ENCODE peak calls at places on chromosome 20, in seven cellular contexts. E is epithelial cell of esophagus, C is neural crest cell, I is colonic mucosa, P is A549, K is choroid plexus epithelial cell, G is GM20000. Q is an unnamed sample.
A peak's percentile ranks its signal among the peaks of the same experiment; 100 is the strongest.

GRCh38 chr20:14696937-14697336 is 359.5 kb upstream of the FLRT3 start:
- DNase-seq in E (no peak), C (no peak), I (no peak), P (no peak), K (no peak), G (no peak), Q (no peak)

GRCh38 chr20:15616626-15617025 is 956.6 kb downstream of the KIF16B start:
- DNase-seq in E (no peak), C (no peak), I (no peak), P (no peak), K (no peak), G (no peak), Q (no peak)

GRCh38 chr20:63538204-63539091 is 1.3 kb upstream of the PTK6 start:
- DNase-seq in E (peak; percentile 75), C (no peak), I (peak; percentile 95), P (peak; percentile 95), K (peak; percentile 27), G (no peak), Q (peak; percentile 61)

GRCh38 chr20:61695741-61696140 is 369.9 kb downstream of the TAF4 start:
- DNase-seq in E (no peak), C (no peak), I (no peak), P (no peak), K (no peak), G (no peak), Q (no peak)

GRCh38 chr20:48879609-48880008 is 41.9 kb upstream of the ARFGEF2 start:
- DNase-seq in E (peak; percentile 7), C (no peak), I (no peak), P (no peak), K (peak; percentile 35), G (no peak), Q (no peak)

GRCh38 chr20:23258747-23259121 is 91.9 kb upstream of the NXT1 start:
- DNase-seq in E (no peak), C (no peak), I (no peak), P (no peak), K (no peak), G (no peak), Q (no peak)

GRCh38 chr20:48066256-48066655 is 281.0 kb upstream of the SULF2 start:
- DNase-seq in E (peak; percentile 54), C (no peak), I (no peak), P (no peak), K (peak; percentile 97), G (no peak), Q (no peak)

GRCh38 chr20:63183422-63184146 is 32.3 kb downstream of the YTHDF1 start:
- DNase-seq in E (peak; percentile 57), C (peak; percentile 46), I (peak; percentile 37), P (peak; percentile 61), K (peak; percentile 39), G (peak; percentile 85), Q (peak; percentile 75)

GRCh38 chr20:2118783-2119182 is 17.2 kb downstream of the STK35 start:
- DNase-seq in E (peak; percentile 83), C (no peak), I (no peak), P (no peak), K (no peak), G (no peak), Q (peak; percentile 28)

GRCh38 chr20:51631011-51631950 is 88.8 kb upstream of the NFATC2 start:
- DNase-seq in E (peak; percentile 91), C (no peak), I (peak; percentile 24), P (peak; percentile 93), K (peak; percentile 99), G (peak; percentile 40), Q (peak; percentile 70)

GRCh38 chr20:47019106-47019824 is 124.6 kb downstream of the EYA2 start:
- DNase-seq in E (no peak), C (no peak), I (no peak), P (no peak), K (peak; percentile 50), G (no peak), Q (no peak)

GRCh38 chr20:5397418-5397817 is 80.7 kb upstream of the PROKR2 start:
- DNase-seq in E (peak; percentile 8), C (no peak), I (no peak), P (no peak), K (no peak), G (no peak), Q (no peak)

GRCh38 chr20:62723351-62723750 is 14.7 kb downstream of the NTSR1 start:
- DNase-seq in E (no peak), C (no peak), I (no peak), P (no peak), K (no peak), G (no peak), Q (no peak)

GRCh38 chr20:31945319-31945718 is 6.5 kb downstream of the PDRG1 start:
- DNase-seq in E (no peak), C (no peak), I (no peak), P (no peak), K (no peak), G (no peak), Q (no peak)

GRCh38 chr20:59597240-59597639 is 7.1 kb upstream of the PHACTR3 start:
- DNase-seq in E (no peak), C (no peak), I (no peak), P (no peak), K (no peak), G (no peak), Q (no peak)

GRCh38 chr20:20051767-20052073 is 546 bp downstream of the CRNKL1 start:
- DNase-seq in E (no peak), C (no peak), I (no peak), P (no peak), K (peak; percentile 5), G (no peak), Q (no peak)

GRCh38 chr20:20052074-20052970 is at the start of the genes CFAP61 and CRNKL1:
- DNase-seq in E (peak; percentile 97), C (peak; percentile 96), I (peak; percentile 98), P (peak; percentile 97), K (peak; percentile 98), G (peak; percentile 90), Q (peak; percentile 97)
- TF ChIP-seq CTCF in E (no peak), C (no peak), I (no peak), P (no peak), K (no peak), G (no peak), Q (no peak)

GRCh38 chr20:54713727-54714126 is 238.3 kb downstream of the DOK5 start:
- DNase-seq in E (no peak), C (no peak), I (no peak), P (no peak), K (no peak), G (no peak), Q (no peak)

GRCh38 chr20:54708229-54708628 is 232.8 kb downstream of the DOK5 start:
- DNase-seq in E (no peak), C (no peak), I (no peak), P (no peak), K (no peak), G (no peak), Q (no peak)

GRCh38 chr20:54706581-54706980 is 231.2 kb downstream of the DOK5 start:
- DNase-seq in E (no peak), C (no peak), I (no peak), P (no peak), K (no peak), G (no peak), Q (no peak)

GRCh38 chr20:54714817-54715216 is 239.4 kb downstream of the DOK5 start:
- DNase-seq in E (no peak), C (no peak), I (no peak), P (no peak), K (no peak), G (no peak), Q (no peak)

DNA sequence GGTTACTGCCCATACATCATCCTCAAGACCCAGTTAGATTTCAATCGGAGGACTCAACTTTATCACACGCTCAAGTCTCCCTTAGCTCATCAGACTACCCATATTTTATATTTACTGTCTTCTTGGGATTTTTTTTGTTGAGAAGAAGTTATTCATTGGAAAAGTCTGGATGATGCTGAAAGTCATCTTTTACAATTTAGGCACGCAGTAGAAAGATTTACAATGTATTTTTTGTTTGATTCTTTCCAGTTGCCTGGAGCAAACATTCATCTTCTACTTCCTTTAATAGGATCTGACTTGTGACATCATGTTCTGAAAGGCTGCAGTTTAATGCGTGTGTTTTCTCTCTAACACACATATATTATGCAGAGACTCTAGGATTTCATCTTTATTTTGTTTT is 235.7 kb downstream of the DOK5 start:
- DNase-seq in E (no peak), C (no peak), I (no peak), P (no peak), K (no peak), G (no peak), Q (no peak)
- TF ChIP-seq CTCF in E (no peak), C (no peak), I (no peak), P (no peak), K (no peak), G (no peak), Q (no peak)

GRCh38 chr20:56755201-56755600 is 126.1 kb downstream of the TFAP2C start:
- DNase-seq in E (no peak), C (no peak), I (no peak), P (no peak), K (no peak), G (no peak), Q (no peak)
- TF ChIP-seq CTCF in E (no peak), C (no peak), I (no peak), P (no peak), K (no peak), G (no peak), Q (no peak)

DNA sequence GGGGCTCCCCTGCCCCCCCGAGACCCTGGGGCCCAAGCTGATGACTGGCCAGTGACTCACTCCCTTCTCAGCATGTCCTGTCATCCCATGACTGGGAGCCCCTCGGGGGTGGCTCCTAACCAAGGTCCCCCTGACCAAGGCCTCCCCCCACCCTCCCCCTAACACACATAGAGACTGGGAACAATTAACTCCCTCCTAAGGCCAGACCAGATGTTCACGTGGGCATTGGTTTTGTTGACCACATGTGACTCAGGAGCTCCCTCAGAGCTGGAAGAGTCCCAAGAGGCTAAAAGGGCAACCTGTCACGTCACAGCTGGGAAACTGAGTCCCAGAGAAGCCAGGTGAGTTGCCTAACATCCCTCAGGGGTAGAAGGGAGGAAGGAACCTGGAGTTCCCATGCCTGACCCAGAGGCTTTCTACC is 10.6 kb upstream of the CCN5 start:
- DNase-seq in E (no peak), C (no peak), I (no peak), P (no peak), K (peak; percentile 70), G (no peak), Q (no peak)
- TF ChIP-seq CTCF in E (no peak), C (no peak), I (no peak), P (no peak), K (no peak), G (no peak), Q (no peak)

GRCh38 chr20:33404281-33404680 is 3.0 kb upstream of the CDK5RAP1 start:
- DNase-seq in E (peak; percentile 75), C (no peak), I (no peak), P (no peak), K (no peak), G (no peak), Q (no peak)

GRCh38 chr20:33401922-33402369 is 627 bp upstream of the CDK5RAP1 start:
- DNase-seq in E (peak; percentile 22), C (no peak), I (no peak), P (no peak), K (peak; percentile 20), G (peak; percentile 45), Q (peak; percentile 9)

GRCh38 chr20:33407251-33407650 is 5.9 kb upstream of the CDK5RAP1 start:
- DNase-seq in E (peak; percentile 12), C (no peak), I (no peak), P (no peak), K (peak; percentile 75), G (no peak), Q (no peak)

GRCh38 chr20:33399924-33400323 is 1.4 kb downstream of the CDK5RAP1 start:
- DNase-seq in E (no peak), C (no peak), I (no peak), P (no peak), K (peak; percentile 22), G (no peak), Q (no peak)

GRCh38 chr20:33401042-33401921 is at the start of gene CDK5RAP1:
- DNase-seq in E (peak; percentile 93), C (peak; percentile 88), I (peak; percentile 87), P (peak; percentile 79), K (peak; percentile 94), G (peak; percentile 90), Q (peak; percentile 93)
- TF ChIP-seq CTCF in E (no peak), C (no peak), I (no peak), P (no peak), K (no peak), G (no peak), Q (no peak)